ENCODE peak calls at places on chromosomes 1 and 21, in ten cellular contexts. One of them, this sample, is unnamed.

GRCh38 chr1:54370287-54371003 is 35.7 kb downstream of the SSBP3 start:
- DNase-seq in right lobe of liver: no peak
- DNase-seq in heart right ventricle: no peak
- DNase-seq in spleen: no peak
- DNase-seq in fibroblast of lung: no peak
- DNase-seq in IMR-90: no peak
- DNase-seq in HCT116: no peak
- DNase-seq in astrocyte of the spinal cord: no peak
- DNase-seq in PC-3: no peak
- DNase-seq in fibroblast of mammary gland: no peak
- DNase-seq in this sample: no peak

GRCh38 chr1:2580691-2581090 is 5.9 kb upstream of the PRXL2B start:
- DNase-seq in fibroblast of lung: no peak
- DNase-seq in spleen: peak; percentile 76
- DNase-seq in HCT116: no peak
- DNase-seq in right lobe of liver: peak; percentile 21
- DNase-seq in astrocyte of the spinal cord: no peak
- DNase-seq in IMR-90: no peak
- DNase-seq in fibroblast of mammary gland: no peak
- DNase-seq in heart right ventricle: no peak
- DNase-seq in PC-3: no peak
- DNase-seq in this sample: no peak

GRCh38 chr21:30354308-30355005 is 6.1 kb upstream of the KRTAP23-1 start:
- DNase-seq in spleen: no peak
- DNase-seq in fibroblast of mammary gland: no peak
- DNase-seq in heart right ventricle: no peak
- DNase-seq in HCT116: no peak
- DNase-seq in right lobe of liver: no peak
- DNase-seq in IMR-90: no peak
- DNase-seq in PC-3: no peak
- DNase-seq in astrocyte of the spinal cord: no peak
- DNase-seq in fibroblast of lung: no peak
- DNase-seq in this sample: no peak

GRCh38 chr1:2233997-2234761 is 6.1 kb downstream of the SKI start:
- DNase-seq in spleen: peak; percentile 97
- DNase-seq in heart right ventricle: no peak
- DNase-seq in right lobe of liver: peak; percentile 92
- DNase-seq in fibroblast of lung: peak; percentile 97
- DNase-seq in HCT116: no peak
- DNase-seq in fibroblast of mammary gland: peak; percentile 96
- DNase-seq in astrocyte of the spinal cord: peak; percentile 75
- DNase-seq in IMR-90: peak; percentile 87
- DNase-seq in PC-3: peak; percentile 32
- DNase-seq in this sample: peak; percentile 99

GRCh38 chr1:39378377-39378776 is 113.1 kb upstream of the BMP8A start:
- DNase-seq in spleen: no peak
- DNase-seq in fibroblast of mammary gland: no peak
- DNase-seq in right lobe of liver: no peak
- DNase-seq in heart right ventricle: no peak
- DNase-seq in astrocyte of the spinal cord: no peak
- DNase-seq in fibroblast of lung: no peak
- DNase-seq in IMR-90: no peak
- DNase-seq in HCT116: no peak
- DNase-seq in PC-3: peak; percentile 74
- DNase-seq in this sample: no peak

GRCh38 chr21:44918107-44918470 is 2.6 kb downstream of the ITGB2 start:
- DNase-seq in IMR-90: no peak
- DNase-seq in spleen: peak; percentile 81
- DNase-seq in PC-3: no peak
- DNase-seq in fibroblast of lung: no peak
- DNase-seq in right lobe of liver: peak; percentile 75
- DNase-seq in heart right ventricle: no peak
- DNase-seq in HCT116: no peak
- DNase-seq in astrocyte of the spinal cord: no peak
- DNase-seq in fibroblast of mammary gland: no peak
- DNase-seq in this sample: no peak

GRCh38 chr1:167367705-167368104 is 147.0 kb downstream of the POU2F1 start:
- DNase-seq in PC-3: no peak
- DNase-seq in heart right ventricle: no peak
- DNase-seq in IMR-90: no peak
- DNase-seq in fibroblast of lung: no peak
- DNase-seq in HCT116: no peak
- DNase-seq in right lobe of liver: no peak
- DNase-seq in astrocyte of the spinal cord: no peak
- DNase-seq in fibroblast of mammary gland: no peak
- DNase-seq in spleen: no peak
- DNase-seq in this sample: no peak

GRCh38 chr1:58361134-58361533 is 185.4 kb downstream of the OMA1 start:
- DNase-seq in spleen: no peak
- DNase-seq in astrocyte of the spinal cord: no peak
- DNase-seq in fibroblast of lung: no peak
- DNase-seq in PC-3: no peak
- DNase-seq in fibroblast of mammary gland: no peak
- DNase-seq in right lobe of liver: no peak
- DNase-seq in IMR-90: no peak
- DNase-seq in heart right ventricle: no peak
- DNase-seq in HCT116: no peak
- DNase-seq in this sample: no peak

GRCh38 chr1:93081716-93082115 is 2.6 kb downstream of the MTF2 start:
- DNase-seq in spleen: no peak
- DNase-seq in IMR-90: peak; percentile 88
- DNase-seq in right lobe of liver: no peak
- DNase-seq in fibroblast of lung: peak; percentile 86
- DNase-seq in fibroblast of mammary gland: peak; percentile 79
- DNase-seq in HCT116: no peak
- DNase-seq in heart right ventricle: no peak
- DNase-seq in astrocyte of the spinal cord: peak; percentile 79
- DNase-seq in PC-3: peak; percentile 55
- DNase-seq in this sample: peak; percentile 85

GRCh38 chr1:53142226-53142853 is at the start of gene SLC1A7:
- DNase-seq in fibroblast of lung: no peak
- DNase-seq in astrocyte of the spinal cord: no peak
- DNase-seq in heart right ventricle: no peak
- DNase-seq in right lobe of liver: no peak
- DNase-seq in spleen: peak; percentile 55
- DNase-seq in fibroblast of mammary gland: no peak
- DNase-seq in PC-3: no peak
- DNase-seq in HCT116: no peak
- DNase-seq in IMR-90: no peak
- DNase-seq in this sample: no peak

GRCh38 chr1:235617140-235617539 is 32.4 kb downstream of the GNG4 start:
- DNase-seq in astrocyte of the spinal cord: no peak
- DNase-seq in heart right ventricle: no peak
- DNase-seq in IMR-90: no peak
- DNase-seq in right lobe of liver: no peak
- DNase-seq in fibroblast of mammary gland: no peak
- DNase-seq in fibroblast of lung: no peak
- DNase-seq in spleen: no peak
- DNase-seq in HCT116: no peak
- DNase-seq in PC-3: no peak
- DNase-seq in this sample: no peak

GRCh38 chr1:235612761-235613160 is 36.8 kb downstream of the GNG4 start:
- DNase-seq in astrocyte of the spinal cord: no peak
- DNase-seq in HCT116: no peak
- DNase-seq in heart right ventricle: no peak
- DNase-seq in fibroblast of lung: no peak
- DNase-seq in spleen: no peak
- DNase-seq in IMR-90: no peak
- DNase-seq in PC-3: no peak
- DNase-seq in right lobe of liver: no peak
- DNase-seq in fibroblast of mammary gland: no peak
- DNase-seq in this sample: no peak

GRCh38 chr1:235614442-235614954 is 35.1 kb downstream of the GNG4 start:
- DNase-seq in fibroblast of mammary gland: no peak
- DNase-seq in right lobe of liver: no peak
- DNase-seq in PC-3: no peak
- DNase-seq in fibroblast of lung: no peak
- DNase-seq in astrocyte of the spinal cord: no peak
- DNase-seq in spleen: no peak
- DNase-seq in HCT116: no peak
- DNase-seq in IMR-90: no peak
- DNase-seq in heart right ventricle: no peak
- DNase-seq in this sample: no peak

GRCh38 chr1:235613617-235614016 is 36.0 kb downstream of the GNG4 start:
- DNase-seq in astrocyte of the spinal cord: no peak
- DNase-seq in heart right ventricle: no peak
- DNase-seq in PC-3: no peak
- DNase-seq in right lobe of liver: no peak
- DNase-seq in fibroblast of mammary gland: no peak
- DNase-seq in fibroblast of lung: no peak
- DNase-seq in spleen: no peak
- DNase-seq in IMR-90: no peak
- DNase-seq in HCT116: no peak
- DNase-seq in this sample: no peak

GRCh38 chr1:235617808-235618207 is 31.8 kb downstream of the GNG4 start:
- DNase-seq in PC-3: peak; percentile 26
- DNase-seq in IMR-90: peak; percentile 77
- DNase-seq in fibroblast of lung: peak; percentile 21
- DNase-seq in HCT116: no peak
- DNase-seq in fibroblast of mammary gland: peak; percentile 38
- DNase-seq in spleen: no peak
- DNase-seq in astrocyte of the spinal cord: peak; percentile 22
- DNase-seq in heart right ventricle: no peak
- DNase-seq in right lobe of liver: no peak
- DNase-seq in this sample: peak; percentile 49
- TF ChIP-seq CTCF in PC-3: peak; percentile 32
- TF ChIP-seq CTCF in IMR-90: peak; percentile 56
- TF ChIP-seq CTCF in fibroblast of lung: peak; percentile 55
- TF ChIP-seq CTCF in HCT116: peak; percentile 35
- TF ChIP-seq CTCF in fibroblast of mammary gland: peak; percentile 54
- TF ChIP-seq CTCF in spleen: no peak
- TF ChIP-seq CTCF in astrocyte of the spinal cord: peak; percentile 49
- TF ChIP-seq CTCF in heart right ventricle: no peak
- TF ChIP-seq CTCF in right lobe of liver: no peak
- TF ChIP-seq CTCF in this sample: peak; percentile 67

GRCh38 chr1:116375884-116376733 is 3.1 kb downstream of the ATP1A1 start:
- DNase-seq in heart right ventricle: peak; percentile 66
- DNase-seq in fibroblast of mammary gland: peak; percentile 96
- DNase-seq in right lobe of liver: peak; percentile 75
- DNase-seq in fibroblast of lung: peak; percentile 88
- DNase-seq in astrocyte of the spinal cord: peak; percentile 88
- DNase-seq in spleen: peak; percentile 81
- DNase-seq in PC-3: peak; percentile 89
- DNase-seq in HCT116: peak; percentile 68
- DNase-seq in IMR-90: peak; percentile 68
- DNase-seq in this sample: peak; percentile 82
- H3K4me3 ChIP-seq in heart right ventricle: peak overlapping the region; percentile 76
- H3K4me3 ChIP-seq in fibroblast of mammary gland: peak overlapping the region; percentile 85
- H3K4me3 ChIP-seq in right lobe of liver: no peak overlapping the region
- H3K4me3 ChIP-seq in fibroblast of lung: peak overlapping the region; percentile 85
- H3K4me3 ChIP-seq in astrocyte of the spinal cord: peak overlapping the region; percentile 27
- H3K4me3 ChIP-seq in spleen: no peak overlapping the region
- H3K4me3 ChIP-seq in PC-3: peak overlapping the region; percentile 78
- H3K4me3 ChIP-seq in HCT116: peak overlapping the region; percentile 81
- H3K4me3 ChIP-seq in IMR-90: no peak overlapping the region
- H3K4me3 ChIP-seq in this sample: peak overlapping the region; percentile 78

GRCh38 chr1:6584126-6585080 is 4.6 kb downstream of the ZBTB48 start:
- DNase-seq in spleen: no peak
- DNase-seq in HCT116: no peak
- DNase-seq in IMR-90: no peak
- DNase-seq in fibroblast of mammary gland: no peak
- DNase-seq in astrocyte of the spinal cord: no peak
- DNase-seq in heart right ventricle: no peak
- DNase-seq in PC-3: no peak
- DNase-seq in right lobe of liver: no peak
- DNase-seq in fibroblast of lung: no peak
- DNase-seq in this sample: no peak
- TF ChIP-seq CTCF in spleen: peak; percentile 13
- TF ChIP-seq CTCF in HCT116: no peak
- TF ChIP-seq CTCF in IMR-90: no peak
- TF ChIP-seq CTCF in fibroblast of mammary gland: peak; percentile 3
- TF ChIP-seq CTCF in astrocyte of the spinal cord: no peak
- TF ChIP-seq CTCF in heart right ventricle: no peak
- TF ChIP-seq CTCF in PC-3: peak; percentile 30
- TF ChIP-seq CTCF in right lobe of liver: no peak
- TF ChIP-seq CTCF in fibroblast of lung: no peak
- TF ChIP-seq CTCF in this sample: peak; percentile 10

GRCh38 chr1:70909262-70909817 is 138.3 kb downstream of the PTGER3 start:
- DNase-seq in heart right ventricle: no peak
- DNase-seq in IMR-90: no peak
- DNase-seq in spleen: no peak
- DNase-seq in HCT116: no peak
- DNase-seq in fibroblast of mammary gland: no peak
- DNase-seq in right lobe of liver: no peak
- DNase-seq in fibroblast of lung: no peak
- DNase-seq in astrocyte of the spinal cord: no peak
- DNase-seq in PC-3: no peak
- DNase-seq in this sample: no peak

GRCh38 chr1:70906790-70907189 is 140.8 kb downstream of the PTGER3 start:
- DNase-seq in IMR-90: no peak
- DNase-seq in fibroblast of mammary gland: no peak
- DNase-seq in heart right ventricle: no peak
- DNase-seq in spleen: no peak
- DNase-seq in astrocyte of the spinal cord: no peak
- DNase-seq in fibroblast of lung: no peak
- DNase-seq in PC-3: no peak
- DNase-seq in right lobe of liver: no peak
- DNase-seq in HCT116: no peak
- DNase-seq in this sample: no peak

GRCh38 chr1:70910013-70910412 is 137.6 kb downstream of the PTGER3 start:
- DNase-seq in fibroblast of mammary gland: no peak
- DNase-seq in spleen: no peak
- DNase-seq in right lobe of liver: no peak
- DNase-seq in astrocyte of the spinal cord: no peak
- DNase-seq in heart right ventricle: no peak
- DNase-seq in fibroblast of lung: no peak
- DNase-seq in PC-3: no peak
- DNase-seq in IMR-90: no peak
- DNase-seq in HCT116: no peak
- DNase-seq in this sample: no peak

GRCh38 chr1:70911861-70912260 is 135.8 kb downstream of the PTGER3 start:
- DNase-seq in PC-3: no peak
- DNase-seq in fibroblast of mammary gland: no peak
- DNase-seq in IMR-90: no peak
- DNase-seq in astrocyte of the spinal cord: no peak
- DNase-seq in right lobe of liver: no peak
- DNase-seq in heart right ventricle: no peak
- DNase-seq in fibroblast of lung: no peak
- DNase-seq in HCT116: no peak
- DNase-seq in spleen: no peak
- DNase-seq in this sample: no peak

DNA sequence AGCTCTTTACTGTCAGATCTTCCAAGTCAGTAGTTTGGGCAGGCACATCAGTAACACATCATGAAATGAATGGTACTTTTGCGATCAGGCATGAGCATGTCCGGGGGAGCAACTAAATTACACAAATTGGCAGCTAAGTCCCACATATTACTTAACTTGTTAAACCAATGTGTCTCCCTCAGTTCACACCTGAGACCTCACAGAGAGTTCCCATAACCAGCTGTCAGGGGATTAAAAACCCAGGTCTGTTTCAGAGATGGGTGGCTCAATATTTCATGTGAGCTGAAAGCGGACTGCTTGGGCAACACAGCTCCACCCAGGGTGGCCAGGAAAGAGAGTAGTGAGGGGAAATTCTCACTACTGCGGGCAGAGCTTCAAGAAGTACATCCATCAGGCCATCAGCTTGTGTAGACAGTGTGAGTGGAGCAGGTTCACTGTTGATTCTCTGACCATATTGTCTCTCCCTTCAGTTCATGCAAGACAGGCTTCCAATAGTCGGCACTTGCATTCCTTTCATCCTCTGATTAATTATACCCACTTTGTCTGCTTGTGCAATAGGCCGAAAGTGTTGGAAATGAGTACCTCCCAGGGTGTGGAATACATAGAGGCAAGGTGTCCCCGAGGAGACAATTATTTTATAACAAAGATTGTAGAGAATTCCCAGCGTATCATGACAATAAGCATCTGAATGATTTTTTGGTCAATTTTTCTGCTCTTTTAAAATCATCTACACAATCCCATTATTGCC is 139.9 kb downstream of the PTGER3 start:
- DNase-seq in HCT116: no peak
- DNase-seq in right lobe of liver: no peak
- DNase-seq in heart right ventricle: no peak
- DNase-seq in PC-3: no peak
- DNase-seq in fibroblast of lung: no peak
- DNase-seq in spleen: no peak
- DNase-seq in fibroblast of mammary gland: no peak
- DNase-seq in IMR-90: no peak
- DNase-seq in astrocyte of the spinal cord: no peak
- DNase-seq in this sample: no peak
- H3K4me3 ChIP-seq in HCT116: no peak overlapping the region
- H3K4me3 ChIP-seq in right lobe of liver: no peak overlapping the region
- H3K4me3 ChIP-seq in heart right ventricle: no peak overlapping the region
- H3K4me3 ChIP-seq in PC-3: no peak overlapping the region
- H3K4me3 ChIP-seq in fibroblast of lung: no peak overlapping the region
- H3K4me3 ChIP-seq in spleen: no peak overlapping the region
- H3K4me3 ChIP-seq in fibroblast of mammary gland: no peak overlapping the region
- H3K4me3 ChIP-seq in IMR-90: no peak overlapping the region
- H3K4me3 ChIP-seq in astrocyte of the spinal cord: no peak overlapping the region
- H3K4me3 ChIP-seq in this sample: no peak overlapping the region